ENCODE peak calls at places on chromosomes 13 and 19, in seven cellular contexts. K is SK-N-SH, Q is K562, I is H1, O is HepG2, Z is HCT116, E is GM12878. D is an unnamed sample.

GRCh38 chr19:6324757-6325156 is 8.7 kb downstream of the ACER1 start:
- DNase-seq in Q (no peak), I (no peak), K (no peak), E (no peak), Z (no peak), O (no peak), D (no peak)

GRCh38 chr13:91313103-91313502 is 34.4 kb upstream of the MIR17HG start:
- DNase-seq in I (no peak), K (peak; percentile 16), Q (no peak), Z (no peak), E (no peak), O (peak; percentile 22), D (no peak)

GRCh38 chr19:33622809-33623511 is 1.2 kb downstream of the CHST8 start:
- DNase-seq in Q (no peak), Z (no peak), E (no peak), O (no peak), I (no peak), K (peak; percentile 72), D (no peak)

GRCh38 chr19:39765091-39766076 is 13.3 kb upstream of the LEUTX start:
- DNase-seq in O (peak; percentile 48), I (peak; percentile 77), Z (peak; percentile 36), Q (peak; percentile 54), E (no peak), K (peak; percentile 29), D (no peak)

GRCh38 chr19:3107658-3108057 is 13.5 kb downstream of the GNA11 start:
- DNase-seq in O (no peak), Z (no peak), E (no peak), K (no peak), Q (no peak), I (no peak), D (no peak)

GRCh38 chr13:102558029-102558428 is 38.8 kb upstream of the TPP2 start:
- DNase-seq in I (no peak), E (no peak), Z (no peak), K (no peak), O (no peak), Q (no peak), D (no peak)

GRCh38 chr19:40962460-40962961 is 28.6 kb upstream of the CYP2B6 start:
- DNase-seq in O (peak; percentile 55), I (no peak), Q (no peak), K (no peak), E (no peak), Z (no peak), D (peak; percentile 71)

GRCh38 chr13:39684531-39685137 is 29.2 kb downstream of the COG6 start:
- DNase-seq in Q (no peak), Z (peak; percentile 15), I (no peak), E (no peak), K (peak; percentile 23), O (peak; percentile 31), D (no peak)

GRCh38 chr13:62510906-62511655 is 1095.4 kb upstream of the PCDH20 start:
- DNase-seq in Z (no peak), K (no peak), Q (no peak), E (peak; percentile 26), O (no peak), I (no peak), D (no peak)

GRCh38 chr19:29260477-29261317 is 47.7 kb upstream of the UQCRFS1 start:
- DNase-seq in Q (peak; percentile 69), Z (peak; percentile 36), K (peak; percentile 52), E (peak; percentile 3), I (peak; percentile 74), O (peak; percentile 49), D (no peak)

GRCh38 chr19:48355555-48355954 is 8.2 kb downstream of the TMEM143 start:
- DNase-seq in Q (no peak), O (no peak), K (no peak), Z (no peak), E (no peak), I (no peak), D (no peak)

GRCh38 chr19:35048911-35049411 is 7.4 kb downstream of the HPN start:
- DNase-seq in E (no peak), Q (no peak), O (no peak), I (no peak), Z (no peak), K (no peak), D (no peak)

GRCh38 chr13:58712191-58712590 is 1080.6 kb downstream of the PCDH17 start:
- DNase-seq in K (no peak), Q (no peak), I (peak; percentile 54), O (no peak), E (no peak), Z (no peak), D (peak; percentile 51)

GRCh38 chr19:33444238-33444992 is 70.9 kb downstream of the CEBPG start:
- DNase-seq in O (no peak), K (no peak), E (no peak), Z (no peak), I (no peak), Q (no peak), D (no peak)

GRCh38 chr13:57823704-57824103 is 192.2 kb downstream of the PCDH17 start:
- DNase-seq in Q (no peak), Z (no peak), E (no peak), K (no peak), I (no peak), O (no peak), D (no peak)

GRCh38 chr19:29928831-29929230 is 13.2 kb upstream of the URI1 start:
- DNase-seq in K (no peak), I (no peak), E (peak; percentile 72), O (no peak), Z (no peak), Q (no peak), D (no peak)

GRCh38 chr19:8421484-8422461 is 8.7 kb downstream of the MARCHF2 start:
- DNase-seq in I (no peak), E (no peak), O (peak; percentile 70), Z (no peak), K (no peak), Q (no peak), D (no peak)

DNA sequence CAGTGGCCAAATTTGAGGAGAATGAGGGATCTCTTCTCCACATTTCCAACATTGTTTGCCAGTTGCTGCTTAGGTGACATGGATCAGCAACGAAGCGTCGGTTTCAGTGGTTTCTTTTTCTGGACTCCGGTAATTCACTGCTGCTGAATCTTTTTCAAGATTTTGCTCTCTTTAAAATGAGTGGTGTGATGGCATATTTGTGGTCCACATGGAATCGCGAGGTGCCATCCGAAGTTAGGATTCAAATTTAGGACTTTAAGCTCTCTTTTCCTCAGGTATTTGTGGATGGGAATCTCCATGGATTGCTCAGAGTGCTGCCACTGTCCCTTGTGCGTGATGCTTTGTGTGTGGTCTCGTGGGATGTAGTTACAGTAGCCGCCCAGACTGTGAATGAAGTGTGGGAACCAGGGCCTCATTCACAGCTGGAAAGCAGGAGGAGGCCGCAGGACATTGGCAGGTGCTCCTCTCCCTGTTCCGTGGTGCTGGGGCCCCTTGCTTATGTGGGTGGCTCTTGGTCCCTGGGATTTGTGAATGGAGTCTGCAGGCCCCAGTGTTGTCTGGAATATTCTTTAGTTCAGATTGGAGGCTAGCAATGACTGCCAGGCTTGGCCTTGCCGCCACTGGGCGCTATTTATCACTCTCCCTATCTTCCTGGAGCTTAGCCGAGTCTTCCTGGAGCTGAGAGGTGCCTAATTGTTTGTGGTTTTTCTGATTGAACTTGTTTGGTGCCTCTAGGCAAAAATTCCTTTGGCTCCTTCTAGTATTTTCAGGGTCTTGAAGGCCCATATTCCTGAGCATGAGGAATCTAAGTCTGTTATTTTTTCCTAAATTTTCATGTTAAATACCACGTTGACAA is 1.5 kb downstream of the ILF3 start:
- DNase-seq in Q (no peak), Z (no peak), E (no peak), I (no peak), K (peak; percentile 35), O (peak; percentile 12), D (peak; percentile 42)
- TF ChIP-seq JUND in Q (no peak), Z (no peak), E (no peak), I (no peak), K (no peak), O (no peak), D (no peak)

DNA sequence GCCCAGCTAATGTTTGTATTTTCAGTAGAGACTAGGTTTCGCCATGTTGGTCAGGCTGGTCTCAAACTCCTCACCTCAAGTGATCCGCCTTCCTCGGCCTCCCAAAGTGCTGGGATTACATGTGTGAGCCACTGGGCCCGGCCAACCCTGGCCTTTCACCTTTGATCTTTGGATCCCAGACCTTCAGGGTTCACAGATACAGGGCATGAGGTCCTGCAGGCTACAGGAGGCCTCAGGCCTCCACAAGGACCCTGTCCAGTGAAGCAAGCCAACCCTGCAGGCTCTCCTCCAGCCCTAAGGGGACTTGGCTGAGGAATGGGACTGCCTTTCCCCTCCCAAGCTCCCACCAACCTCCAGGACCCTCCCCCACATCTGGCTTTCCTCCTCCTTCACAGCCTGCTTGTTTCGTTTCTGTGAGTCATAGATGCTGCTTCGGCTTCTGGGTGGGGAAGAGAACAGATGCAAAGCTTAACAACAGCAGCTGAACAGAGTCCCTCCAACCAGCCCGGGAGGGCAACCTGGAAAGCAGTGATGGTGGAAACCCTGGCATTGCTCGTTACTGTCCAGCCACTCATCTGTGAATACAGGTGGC is 11.8 kb downstream of the ARHGEF18 start:
- DNase-seq in Q (no peak), E (no peak), I (no peak), K (no peak), Z (no peak), O (no peak), D (no peak)
- TF ChIP-seq JUND in Q (no peak), E (no peak), I (no peak), K (no peak), Z (no peak), O (no peak), D (no peak)

DNA sequence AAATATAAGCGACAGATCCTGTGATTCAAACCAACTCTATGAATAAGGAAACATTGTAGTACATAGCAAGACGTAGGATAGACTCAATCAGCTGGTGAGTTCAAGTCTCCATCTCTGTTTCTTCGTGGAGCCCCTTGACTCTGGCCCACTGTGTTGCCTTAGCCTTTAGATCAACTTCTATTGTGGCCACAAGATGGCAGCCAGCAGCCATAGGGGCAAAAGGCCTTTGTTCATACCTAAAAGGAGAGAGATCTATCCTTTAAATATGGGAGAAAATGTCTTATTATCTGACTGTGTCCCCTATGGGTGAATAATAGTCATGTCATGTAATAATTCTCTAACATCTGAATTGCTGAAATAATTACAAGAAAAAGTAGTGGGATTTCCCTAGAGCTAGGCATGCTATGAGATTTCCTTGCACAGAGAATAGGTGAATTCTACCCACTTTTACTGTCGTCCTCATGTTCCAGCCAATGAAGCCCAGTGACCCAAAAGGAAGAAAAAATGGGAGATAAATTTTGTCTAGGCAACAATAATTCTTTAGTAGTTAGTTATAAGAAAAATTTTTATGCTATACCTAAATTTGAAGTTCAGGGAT is 129.4 kb downstream of the PCDH20 start:
- DNase-seq in Z (peak; percentile 16), K (peak; percentile 4), I (peak; percentile 51), O (peak; percentile 2), Q (peak; percentile 4), E (no peak), D (peak; percentile 52)
- TF ChIP-seq JUND in Z (no peak), K (no peak), I (no peak), O (no peak), Q (no peak), E (no peak), D (no peak)

GRCh38 chr19:18401580-18402112 is 4.2 kb upstream of the LRRC25 start:
- DNase-seq in E (no peak), K (no peak), Z (no peak), Q (peak; percentile 39), I (no peak), O (peak; percentile 76), D (peak; percentile 78)

GRCh38 chr19:18397242-18398202 is at the start of gene LRRC25:
- DNase-seq in O (no peak), K (peak; percentile 63), I (peak; percentile 91), Q (peak; percentile 72), Z (no peak), E (no peak), D (no peak)

GRCh38 chr19:18396471-18397241 is 766 bp downstream of the LRRC25 start:
- DNase-seq in Z (no peak), K (no peak), O (no peak), Q (no peak), I (no peak), E (no peak), D (no peak)

GRCh38 chr19:18393836-18394235 is 3.6 kb downstream of the LRRC25 start:
- DNase-seq in Z (no peak), E (no peak), K (no peak), I (no peak), O (no peak), Q (no peak), D (no peak)

GRCh38 chr19:18399008-18399407 is 1.6 kb upstream of the LRRC25 start:
- DNase-seq in I (no peak), Q (no peak), Z (no peak), O (no peak), E (no peak), K (no peak), D (no peak)
- TF ChIP-seq JUND in I (no peak), Q (no peak), Z (no peak), O (no peak), E (no peak), K (no peak), D (no peak)